ENCODE peak calls at places on chromosomes 5 and 9, in five cellular contexts. One of them, this sample, is unnamed.

GRCh38 chr5:139246394-139246793 is 47.1 kb upstream of the MATR3 start:
- DNase-seq in H1: no peak
- DNase-seq in PC-3: peak
- DNase-seq in MM.1S: no peak
- DNase-seq in fibroblast of lung: no peak
- DNase-seq in this sample: no peak

GRCh38 chr5:75192804-75193203 is 43.9 kb downstream of the ANKRD31 start:
- DNase-seq in PC-3: no peak
- DNase-seq in MM.1S: no peak
- DNase-seq in fibroblast of lung: no peak
- DNase-seq in H1: no peak
- DNase-seq in this sample: no peak

GRCh38 chr5:35050541-35051126 is 2.9 kb upstream of the AGXT2 start:
- DNase-seq in PC-3: no peak
- DNase-seq in H1: no peak
- DNase-seq in MM.1S: no peak
- DNase-seq in fibroblast of lung: no peak
- DNase-seq in this sample: no peak

GRCh38 chr5:139760066-139761056 is 35.2 kb upstream of the PSD2 start:
- DNase-seq in PC-3: peak
- DNase-seq in H1: no peak
- DNase-seq in MM.1S: no peak
- DNase-seq in fibroblast of lung: no peak
- DNase-seq in this sample: no peak

GRCh38 chr9:71814226-71814625 is 45.9 kb upstream of the CEMIP2 start:
- DNase-seq in MM.1S: no peak
- DNase-seq in H1: peak
- DNase-seq in fibroblast of lung: peak
- DNase-seq in PC-3: no peak
- DNase-seq in this sample: no peak

GRCh38 chr5:31096238-31096865 is 97.1 kb upstream of the CDH6 start:
- DNase-seq in H1: no peak
- DNase-seq in MM.1S: no peak
- DNase-seq in PC-3: peak
- DNase-seq in fibroblast of lung: peak
- DNase-seq in this sample: no peak

GRCh38 chr5:180291234-180291940 is 496 bp downstream of the MAPK9 start:
- DNase-seq in fibroblast of lung: no peak
- DNase-seq in PC-3: no peak
- DNase-seq in MM.1S: peak
- DNase-seq in H1: peak
- DNase-seq in this sample: no peak

GRCh38 chr9:108282872-108283271 is 572.9 kb downstream of the ACTL7B start:
- DNase-seq in H1: no peak
- DNase-seq in fibroblast of lung: no peak
- DNase-seq in PC-3: peak
- DNase-seq in MM.1S: no peak
- DNase-seq in this sample: no peak

GRCh38 chr5:41670854-41671791 is 160.7 kb upstream of the PLCXD3 start:
- DNase-seq in H1: no peak
- DNase-seq in MM.1S: no peak
- DNase-seq in PC-3: no peak
- DNase-seq in fibroblast of lung: no peak
- DNase-seq in this sample: no peak

GRCh38 chr5:144469106-144469505 is 298.4 kb downstream of the KCTD16 start:
- DNase-seq in PC-3: no peak
- DNase-seq in MM.1S: no peak
- DNase-seq in fibroblast of lung: no peak
- DNase-seq in H1: no peak
- DNase-seq in this sample: no peak

GRCh38 chr5:98765815-98766214 is 7.6 kb upstream of the RGMB start:
- DNase-seq in MM.1S: no peak
- DNase-seq in H1: no peak
- DNase-seq in fibroblast of lung: no peak
- DNase-seq in PC-3: no peak
- DNase-seq in this sample: no peak

GRCh38 chr9:76412638-76413037 is 18.4 kb upstream of the RFK start:
- DNase-seq in MM.1S: no peak
- DNase-seq in PC-3: no peak
- DNase-seq in fibroblast of lung: no peak
- DNase-seq in H1: no peak
- DNase-seq in this sample: no peak

GRCh38 chr5:65194871-65195270 is 286.8 kb downstream of the ADAMTS6 start:
- DNase-seq in PC-3: no peak
- DNase-seq in H1: no peak
- DNase-seq in fibroblast of lung: no peak
- DNase-seq in MM.1S: no peak
- DNase-seq in this sample: no peak

GRCh38 chr5:125700380-125700856 is 722.8 kb upstream of the GRAMD2B start:
- DNase-seq in H1: no peak
- DNase-seq in MM.1S: no peak
- DNase-seq in PC-3: peak
- DNase-seq in fibroblast of lung: peak
- DNase-seq in this sample: no peak

GRCh38 chr5:83471405-83472212 is at the start of gene VCAN:
- DNase-seq in fibroblast of lung: peak
- DNase-seq in MM.1S: no peak
- DNase-seq in PC-3: peak
- DNase-seq in H1: no peak
- DNase-seq in this sample: no peak

GRCh38 chr9:103789686-103790085 is 304.4 kb upstream of the SMC2 start:
- DNase-seq in fibroblast of lung: no peak
- DNase-seq in MM.1S: peak
- DNase-seq in PC-3: peak
- DNase-seq in H1: no peak
- DNase-seq in this sample: no peak

GRCh38 chr9:74132986-74133385 is 364.1 kb upstream of the RORB start:
- DNase-seq in PC-3: no peak
- DNase-seq in fibroblast of lung: no peak
- DNase-seq in H1: peak
- DNase-seq in MM.1S: no peak
- DNase-seq in this sample: no peak

GRCh38 chr5:79020861-79021561 is 35.9 kb upstream of the ARSB start:
- DNase-seq in fibroblast of lung: peak
- DNase-seq in PC-3: peak
- DNase-seq in MM.1S: peak
- DNase-seq in H1: peak
- DNase-seq in this sample: no peak

GRCh38 chr5:127290019-127290945 is at the start of gene MEGF10:
- DNase-seq in PC-3: peak
- DNase-seq in H1: peak
- DNase-seq in MM.1S: peak
- DNase-seq in fibroblast of lung: peak
- DNase-seq in this sample: no peak

GRCh38 chr9:21836437-21837161 is 34.2 kb downstream of the MTAP start:
- DNase-seq in MM.1S: no peak
- DNase-seq in H1: no peak
- DNase-seq in PC-3: peak
- DNase-seq in fibroblast of lung: peak
- DNase-seq in this sample: no peak

GRCh38 chr9:16704489-16705111 is 165.9 kb downstream of the BNC2 start:
- DNase-seq in MM.1S: no peak
- DNase-seq in PC-3: no peak
- DNase-seq in fibroblast of lung: peak
- DNase-seq in H1: no peak
- DNase-seq in this sample: no peak

GRCh38 chr5:74212336-74212735 is 428.2 kb downstream of the ENC1 start:
- DNase-seq in PC-3: peak
- DNase-seq in MM.1S: peak
- DNase-seq in H1: peak
- DNase-seq in fibroblast of lung: peak
- DNase-seq in this sample: peak

GRCh38 chr9:106869028-106869427 is 6.1 kb downstream of the ZNF462 start:
- DNase-seq in MM.1S: no peak
- DNase-seq in PC-3: no peak
- DNase-seq in fibroblast of lung: peak
- DNase-seq in H1: no peak
- DNase-seq in this sample: no peak

GRCh38 chr9:12464368-12464767 is 228.8 kb upstream of the TYRP1 start:
- DNase-seq in PC-3: no peak
- DNase-seq in H1: no peak
- DNase-seq in MM.1S: no peak
- DNase-seq in fibroblast of lung: no peak
- DNase-seq in this sample: no peak

GRCh38 chr9:3929345-3930150 is 370.3 kb downstream of the GLIS3 start:
- DNase-seq in fibroblast of lung: no peak
- DNase-seq in PC-3: no peak
- DNase-seq in MM.1S: no peak
- DNase-seq in H1: no peak
- DNase-seq in this sample: no peak

GRCh38 chr9:93091453-93092081 is 4.5 kb upstream of the CARD19 start:
- DNase-seq in fibroblast of lung: peak
- DNase-seq in PC-3: peak
- DNase-seq in H1: no peak
- DNase-seq in MM.1S: no peak
- DNase-seq in this sample: no peak

GRCh38 chr5:180135128-180135955 is 63.8 kb upstream of the RNF130 start:
- DNase-seq in PC-3: peak
- DNase-seq in fibroblast of lung: peak
- DNase-seq in H1: peak
- DNase-seq in MM.1S: no peak
- DNase-seq in this sample: no peak

GRCh38 chr5:127930311-127930710 is 153.3 kb upstream of the SLC12A2 start:
- DNase-seq in MM.1S: no peak
- DNase-seq in H1: no peak
- DNase-seq in fibroblast of lung: no peak
- DNase-seq in PC-3: peak
- DNase-seq in this sample: no peak

GRCh38 chr5:125536582-125536981 is 790.1 kb upstream of the ZNF608 start:
- DNase-seq in MM.1S: no peak
- DNase-seq in H1: no peak
- DNase-seq in fibroblast of lung: peak
- DNase-seq in PC-3: no peak
- DNase-seq in this sample: no peak

GRCh38 chr9:106755727-106756126 is 107.2 kb upstream of the ZNF462 start:
- DNase-seq in H1: no peak
- DNase-seq in fibroblast of lung: no peak
- DNase-seq in PC-3: no peak
- DNase-seq in MM.1S: no peak
- DNase-seq in this sample: no peak

GRCh38 chr9:133239533-133240090 is 30.6 kb upstream of the OBP2B start:
- DNase-seq in MM.1S: no peak
- DNase-seq in fibroblast of lung: no peak
- DNase-seq in H1: no peak
- DNase-seq in PC-3: no peak
- DNase-seq in this sample: no peak

DNA sequence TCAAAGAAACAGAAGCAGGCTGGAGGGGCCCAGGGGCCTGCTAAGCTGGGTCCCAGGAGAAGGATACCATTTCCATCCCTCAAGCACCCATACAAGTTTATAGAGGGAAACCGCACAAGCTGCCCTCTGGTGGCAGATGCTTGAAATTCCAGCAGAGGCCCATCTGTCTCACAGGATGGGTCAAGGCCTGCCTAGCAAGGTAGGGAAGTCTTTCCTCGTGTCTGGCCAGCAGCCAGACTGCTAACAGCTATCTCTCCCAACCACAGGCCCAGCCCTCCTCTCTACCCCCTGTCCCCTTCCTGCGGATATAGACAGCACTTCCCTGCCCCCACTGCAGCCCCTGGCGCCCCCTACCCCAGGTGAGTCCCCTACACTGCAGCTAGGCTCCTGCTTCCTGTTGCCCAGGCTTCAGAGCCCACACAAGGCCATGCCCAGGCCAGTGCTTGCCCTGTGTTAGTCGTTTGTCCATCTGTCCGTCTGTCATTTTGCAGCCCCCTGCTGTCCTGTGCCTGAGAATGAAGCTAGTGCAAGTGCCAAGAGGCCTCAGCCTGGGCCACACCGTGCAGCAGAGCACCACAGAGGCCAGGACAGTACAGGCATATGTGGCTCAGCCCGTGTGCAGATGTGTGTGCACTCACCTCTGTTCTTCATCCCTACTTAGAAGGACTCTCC is 26.2 kb downstream of the TCF7 start:
- DNase-seq in H1: peak
- DNase-seq in PC-3: peak
- DNase-seq in fibroblast of lung: peak
- DNase-seq in MM.1S: peak
- DNase-seq in this sample: peak
- H3K9ac ChIP-seq in H1: no peak
- H3K9ac ChIP-seq in PC-3: no peak
- H3K9ac ChIP-seq in fibroblast of lung: no peak
- H3K9ac ChIP-seq in MM.1S: no peak
- H3K9ac ChIP-seq in this sample: no peak

GRCh38 chr9:124016152-124017063 is 4.8 kb downstream of the LHX2 start:
- DNase-seq in H1: peak
- DNase-seq in MM.1S: no peak
- DNase-seq in fibroblast of lung: no peak
- DNase-seq in PC-3: no peak
- DNase-seq in this sample: no peak

GRCh38 chr9:124015661-124016131 is 4.1 kb downstream of the LHX2 start:
- DNase-seq in MM.1S: no peak
- DNase-seq in PC-3: no peak
- DNase-seq in fibroblast of lung: no peak
- DNase-seq in H1: peak
- DNase-seq in this sample: no peak

GRCh38 chr9:124014355-124015026 is 2.9 kb downstream of the LHX2 start:
- DNase-seq in PC-3: no peak
- DNase-seq in H1: no peak
- DNase-seq in MM.1S: no peak
- DNase-seq in fibroblast of lung: no peak
- DNase-seq in this sample: no peak

GRCh38 chr9:124013263-124014211 is 2.0 kb downstream of the LHX2 start:
- DNase-seq in MM.1S: no peak
- DNase-seq in H1: peak
- DNase-seq in PC-3: no peak
- DNase-seq in fibroblast of lung: no peak
- DNase-seq in this sample: no peak

GRCh38 chr9:124015091-124015660 is 3.6 kb downstream of the LHX2 start:
- DNase-seq in PC-3: no peak
- DNase-seq in H1: peak
- DNase-seq in fibroblast of lung: no peak
- DNase-seq in MM.1S: no peak
- DNase-seq in this sample: no peak
- TF ChIP-seq EZH2 in PC-3: no peak
- TF ChIP-seq EZH2 in H1: peak
- TF ChIP-seq EZH2 in fibroblast of lung: peak
- TF ChIP-seq EZH2 in MM.1S: no peak
- TF ChIP-seq EZH2 in this sample: no peak

DNA sequence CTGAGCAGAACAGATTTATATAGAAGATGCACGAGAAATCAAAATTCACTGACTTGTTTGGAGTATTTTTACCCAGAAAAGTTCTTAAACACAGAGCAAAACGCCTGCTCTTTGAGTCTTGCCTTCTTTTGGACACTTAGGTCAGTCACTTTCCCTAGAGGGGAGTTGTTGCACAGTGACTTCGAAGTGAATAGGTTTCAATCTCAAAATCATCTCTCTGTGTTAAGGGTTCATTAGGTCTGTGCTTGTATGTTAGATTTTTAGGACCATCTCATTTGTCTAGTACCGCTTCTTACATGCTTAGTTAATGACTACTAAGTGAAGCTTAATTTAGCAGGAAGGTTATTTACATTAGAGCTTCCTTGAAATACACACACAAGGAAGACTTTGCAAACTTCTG is 1.8 kb downstream of the ALDH1A1 start:
- DNase-seq in H1: no peak
- DNase-seq in PC-3: no peak
- DNase-seq in MM.1S: no peak
- DNase-seq in fibroblast of lung: no peak
- DNase-seq in this sample: no peak
- H3K4me3 ChIP-seq in H1: no peak
- H3K4me3 ChIP-seq in PC-3: no peak
- H3K4me3 ChIP-seq in MM.1S: no peak
- H3K4me3 ChIP-seq in fibroblast of lung: no peak
- H3K4me3 ChIP-seq in this sample: peak

GRCh38 chr9:137679249-137679648 is 60.4 kb downstream of the EHMT1 start:
- DNase-seq in PC-3: no peak
- DNase-seq in H1: no peak
- DNase-seq in MM.1S: peak
- DNase-seq in fibroblast of lung: no peak
- DNase-seq in this sample: no peak
- H3K9ac ChIP-seq in PC-3: no peak
- H3K9ac ChIP-seq in H1: no peak
- H3K9ac ChIP-seq in MM.1S: peak
- H3K9ac ChIP-seq in fibroblast of lung: no peak
- H3K9ac ChIP-seq in this sample: no peak